ENCODE peak calls at places on chromosomes 7 and 10, in six cellular contexts. N is MG63, A is thoracic aorta, E is spleen, R is Calu3, G is NAMALWA. T is an unnamed sample.
A peak's percentile ranks its signal among the peaks of the same experiment; 100 is the strongest.

GRCh38 chr10:44385726-44386438 is 985 bp upstream of the CXCL12 start:
- DNase-seq in N (no peak), A (no peak), E (peak; percentile 81), R (no peak), G (no peak), T (no peak)

GRCh38 chr7:86950360-86950759 is 109.1 kb downstream of the ELAPOR2 start:
- DNase-seq in N (no peak), A (no peak), E (peak; percentile 80), R (no peak), G (no peak), T (peak; percentile 61)

GRCh38 chr7:110205899-110206298 is 885.0 kb upstream of the LRRN3 start:
- DNase-seq in N (no peak), A (no peak), E (no peak), R (no peak), G (no peak), T (no peak)

GRCh38 chr7:156039971-156040677 is 227.9 kb upstream of the SHH start:
- DNase-seq in N (no peak), A (no peak), E (no peak), R (no peak), G (no peak), T (peak; percentile 17)

GRCh38 chr7:1544178-1544895 is 11.7 kb downstream of the TMEM184A start:
- DNase-seq in N (no peak), A (no peak), E (no peak), R (no peak), G (no peak), T (no peak)

GRCh38 chr7:47581442-47581820 is 480 bp downstream of the TNS3 start:
- DNase-seq in N (no peak), A (no peak), E (peak; percentile 84), R (peak; percentile 56), G (peak; percentile 53), T (peak; percentile 74)

GRCh38 chr7:131529179-131529578 is 27.2 kb downstream of the PODXL start:
- DNase-seq in N (no peak), A (no peak), E (peak; percentile 24), R (no peak), G (no peak), T (no peak)

GRCh38 chr10:93967756-93968155 is 26.0 kb upstream of the PLCE1 start:
- DNase-seq in N (no peak), A (no peak), E (no peak), R (no peak), G (no peak), T (no peak)

GRCh38 chr10:89122431-89123066 is 84.6 kb downstream of the CH25H start:
- DNase-seq in N (peak; percentile 7), A (no peak), E (no peak), R (no peak), G (no peak), T (no peak)

GRCh38 chr7:16271990-16272665 is 149.2 kb downstream of the CRPPA start:
- DNase-seq in N (no peak), A (no peak), E (no peak), R (peak; percentile 39), G (no peak), T (no peak)

GRCh38 chr10:128345331-128345730 is 219.1 kb upstream of the MKI67 start:
- DNase-seq in N (no peak), A (no peak), E (no peak), R (no peak), G (no peak), T (no peak)